ENCODE peak calls at places on chromosome 7, in seven cellular contexts. T is naive thymus-derived CD4-positive, alpha-beta T cell; U is Daoy; N is A549; F is heart right ventricle; E is activated naive CD4-positive, alpha-beta T cell treated with Interleukin-2 at 50 U/mL for 16 hours; G is cardiac fibroblast. C is an unnamed sample.

GRCh38 chr7:74164985-74165456 is 9.1 kb upstream of the EIF4H start:
- DNase-seq in E (no peak), F (no peak), G (peak; percentile 29), N (no peak), T (no peak), U (peak; percentile 29), C (no peak)

GRCh38 chr7:75716992-75717626 is 21.6 kb downstream of the HIP1 start:
- DNase-seq in U (peak; percentile 51), E (no peak), F (no peak), T (no peak), G (peak; percentile 73), N (no peak), C (no peak)

GRCh38 chr7:44264221-44264956 is 61.0 kb downstream of the CAMK2B start:
- DNase-seq in U (peak; percentile 53), F (no peak), N (no peak), E (no peak), T (no peak), G (no peak), C (no peak)

GRCh38 chr7:158468700-158469296 is 118.8 kb downstream of the PTPRN2 start:
- DNase-seq in F (no peak), T (no peak), U (no peak), E (no peak), N (no peak), G (no peak), C (no peak)

GRCh38 chr7:99393363-99394187 is 14.8 kb downstream of the PDAP1 start:
- DNase-seq in F (peak; percentile 58), U (no peak), N (no peak), G (no peak), T (no peak), E (no peak), C (no peak)

GRCh38 chr7:76108540-76109233 is 60.8 kb downstream of the MDH2 start:
- DNase-seq in N (peak; percentile 67), U (peak; percentile 59), G (peak; percentile 42), E (no peak), T (no peak), F (no peak), C (no peak)

GRCh38 chr7:151890355-151891004 is 13.6 kb upstream of the PRKAG2 start:
- DNase-seq in U (no peak), F (no peak), G (no peak), T (no peak), N (no peak), E (no peak), C (no peak)

GRCh38 chr7:24972991-24973390 is 7.0 kb downstream of the OSBPL3 start:
- DNase-seq in F (no peak), G (peak; percentile 82), T (no peak), E (no peak), U (no peak), N (no peak), C (no peak)

GRCh38 chr7:4730971-4731370 is 44.5 kb upstream of the AP5Z1 start:
- DNase-seq in F (no peak), U (no peak), T (no peak), E (no peak), G (no peak), N (no peak), C (no peak)